ENCODE peak calls at places on chromosomes 16 and 17, in four cellular contexts. Z is neural progenitor cell, I is mesendoderm, Y is Caki2. B is an unnamed sample.

GRCh38 chr16:4293822-4294457 is 21.1 kb upstream of the TFAP4 start:
- DNase-seq in Z (peak; percentile 88), I (peak; percentile 95), Y (peak; percentile 71), B (peak; percentile 97)

GRCh38 chr17:80802626-80803450 is 188.8 kb upstream of the CHMP6 start:
- DNase-seq in Z (no peak), I (no peak), Y (no peak), B (no peak)

GRCh38 chr17:60887607-60888028 is 210.0 kb downstream of the BCAS3 start:
- DNase-seq in Z (no peak), I (peak; percentile 4), Y (peak; percentile 26), B (no peak)

GRCh38 chr17:44646280-44646679 is 10.0 kb upstream of the MEIOC start:
- DNase-seq in Z (no peak), I (no peak), Y (no peak), B (no peak)

GRCh38 chr17:8904686-8905085 is 37.2 kb upstream of the PIK3R6 start:
- DNase-seq in Z (no peak), I (no peak), Y (no peak), B (no peak)

GRCh38 chr16:80014241-80014939 is 413.9 kb upstream of the MAF start:
- DNase-seq in Z (no peak), I (no peak), Y (no peak), B (no peak)

GRCh38 chr17:12734852-12735430 is 54.4 kb upstream of the ARHGAP44 start:
- DNase-seq in Z (no peak), I (peak; percentile 71), Y (no peak), B (no peak)

GRCh38 chr16:4692460-4693295 is 684 bp upstream of the NUDT16L1 start:
- DNase-seq in Z (peak; percentile 53), I (no peak), Y (no peak), B (no peak)

GRCh38 chr17:57286372-57287105 is 30.2 kb downstream of the MSI2 start:
- DNase-seq in Z (peak; percentile 69), I (no peak), Y (no peak), B (peak; percentile 63)

GRCh38 chr16:27315333-27316037 is 1.7 kb downstream of the IL4R start:
- DNase-seq in Z (peak; percentile 43), I (peak; percentile 56), Y (peak; percentile 24), B (no peak)

GRCh38 chr17:8019161-8019560 is 16.7 kb downstream of the GUCY2D start:
- DNase-seq in Z (peak; percentile 63), I (peak; percentile 31), Y (no peak), B (peak; percentile 26)

GRCh38 chr17:31508310-31509094 is 117.0 kb downstream of the RAB11FIP4 start:
- DNase-seq in Z (peak; percentile 36), I (peak; percentile 57), Y (no peak), B (no peak)

GRCh38 chr17:78608122-78608803 is 31.1 kb upstream of the DNAH17 start:
- DNase-seq in Z (no peak), I (no peak), Y (no peak), B (no peak)

GRCh38 chr17:2455956-2456355 is 55.1 kb upstream of the MNT start:
- DNase-seq in Z (no peak), I (no peak), Y (no peak), B (no peak)

GRCh38 chr16:53435066-53435688 is 906 bp downstream of the RBL2 start:
- DNase-seq in Z (peak; percentile 73), I (peak; percentile 90), Y (peak; percentile 71), B (peak; percentile 94)

GRCh38 chr16:88558457-88559442 is 11.5 kb upstream of the ZC3H18 start:
- DNase-seq in Z (peak; percentile 64), I (peak; percentile 73), Y (peak; percentile 44), B (peak; percentile 78)

GRCh38 chr17:7611635-7612293 is 2.9 kb downstream of the FXR2 start:
- DNase-seq in Z (no peak), I (no peak), Y (no peak), B (no peak)

GRCh38 chr17:27669850-27670249 is 38.9 kb downstream of the LGALS9 start:
- DNase-seq in Z (no peak), I (no peak), Y (no peak), B (no peak)

GRCh38 chr17:64008830-64009229 is 10.7 kb downstream of the PRR29 start:
- DNase-seq in Z (no peak), I (no peak), Y (no peak), B (no peak)

GRCh38 chr16:23367564-23367963 is 65.5 kb downstream of the SCNN1B start:
- DNase-seq in Z (no peak), I (no peak), Y (no peak), B (no peak)

GRCh38 chr17:61175298-61176142 is 224.1 kb upstream of the TBX2 start:
- DNase-seq in Z (no peak), I (no peak), Y (no peak), B (no peak)

GRCh38 chr17:15249487-15249886 is 15.6 kb downstream of the PMP22 start:
- DNase-seq in Z (no peak), I (no peak), Y (no peak), B (no peak)

GRCh38 chr16:23420011-23420410 is 33.0 kb downstream of the COG7 start:
- DNase-seq in Z (no peak), I (no peak), Y (no peak), B (no peak)

GRCh38 chr16:66414891-66415290 is 12.2 kb upstream of the BEAN1 start:
- DNase-seq in Z (no peak), I (no peak), Y (no peak), B (no peak)

GRCh38 chr16:89096768-89097527 is 3.3 kb downstream of the ACSF3 start:
- DNase-seq in Z (no peak), I (no peak), Y (no peak), B (no peak)

GRCh38 chr16:55480228-55480655 is 1.2 kb downstream of the MMP2 start:
- DNase-seq in Z (peak; percentile 73), I (peak; percentile 53), Y (no peak), B (peak; percentile 80)

GRCh38 chr17:1552911-1553310 is 9.7 kb downstream of the PITPNA start:
- DNase-seq in Z (no peak), I (no peak), Y (no peak), B (no peak)

GRCh38 chr17:7685533-7686220 is 1.6 kb downstream of the TP53 start:
- DNase-seq in Z (peak; percentile 98), I (peak; percentile 97), Y (peak; percentile 91), B (peak; percentile 97)

GRCh38 chr17:49231563-49231894 is 942 bp upstream of the PHOSPHO1 start:
- DNase-seq in Z (no peak), I (no peak), Y (no peak), B (no peak)

B was measured in left kidney.